ENCODE peak calls at places on chromosomes 1 and 21, in six cellular contexts. A is neuronal stem cell, I is H9, T is IMR-90, W is mesenchymal stem cell, D is mesendoderm. M is an unnamed sample.

GRCh38 chr1:232142403-232143314 is 487.3 kb downstream of the SIPA1L2 start:
- DNase-seq in A (no peak), T (peak), D (no peak), W (peak), I (no peak), M (no peak)

GRCh38 chr1:32249831-32250525 is 1.1 kb upstream of the LCK start:
- DNase-seq in D (no peak), T (peak), W (no peak), I (no peak), A (no peak), M (no peak)

GRCh38 chr1:86419277-86419903 is 4.6 kb upstream of the CLCA2 start:
- DNase-seq in W (peak), D (peak), A (no peak), I (no peak), T (no peak), M (no peak)

GRCh38 chr21:35933466-35933865 is 126.9 kb downstream of the SETD4 start:
- DNase-seq in T (peak), A (no peak), W (peak), D (peak), I (no peak), M (no peak)

GRCh38 chr1:187032316-187032981 is 203.7 kb downstream of the PLA2G4A start:
- DNase-seq in I (no peak), A (no peak), T (no peak), W (no peak), D (peak), M (no peak)

GRCh38 chr1:218665216-218665615 is 320.1 kb downstream of the TGFB2 start:
- DNase-seq in W (peak), T (peak), I (no peak), A (no peak), D (no peak), M (no peak)

GRCh38 chr1:67724928-67725560 is 40.0 kb downstream of the GADD45A start:
- DNase-seq in I (no peak), W (peak), T (peak), A (no peak), D (no peak), M (no peak)

GRCh38 chr1:21592086-21592865 is 76.9 kb downstream of the RAP1GAP start:
- DNase-seq in D (no peak), T (no peak), I (no peak), A (no peak), W (no peak), M (no peak)

GRCh38 chr1:59298178-59298583 is 1.3 kb downstream of the FGGY start:
- DNase-seq in D (no peak), W (no peak), I (no peak), A (no peak), T (no peak), M (no peak)

GRCh38 chr1:117860906-117861610 is 68.4 kb downstream of the GDAP2 start:
- DNase-seq in D (no peak), A (no peak), W (peak), I (no peak), T (peak), M (no peak)

GRCh38 chr1:101219919-101220695 is 16.7 kb upstream of the S1PR1 start:
- DNase-seq in W (no peak), I (no peak), A (no peak), T (no peak), D (no peak), M (no peak)

GRCh38 chr1:214588963-214589597 is 13.9 kb upstream of the CENPF start:
- DNase-seq in D (no peak), W (no peak), I (no peak), A (no peak), T (peak), M (no peak)

GRCh38 chr1:58575831-58576726 is 973 bp downstream of the TACSTD2 start:
- DNase-seq in I (no peak), A (no peak), T (no peak), D (no peak), W (no peak), M (no peak)

GRCh38 chr1:94270801-94271203 is 33.4 kb upstream of the ARHGAP29 start:
- DNase-seq in A (no peak), I (no peak), T (peak), W (peak), D (no peak), M (no peak)

DNA sequence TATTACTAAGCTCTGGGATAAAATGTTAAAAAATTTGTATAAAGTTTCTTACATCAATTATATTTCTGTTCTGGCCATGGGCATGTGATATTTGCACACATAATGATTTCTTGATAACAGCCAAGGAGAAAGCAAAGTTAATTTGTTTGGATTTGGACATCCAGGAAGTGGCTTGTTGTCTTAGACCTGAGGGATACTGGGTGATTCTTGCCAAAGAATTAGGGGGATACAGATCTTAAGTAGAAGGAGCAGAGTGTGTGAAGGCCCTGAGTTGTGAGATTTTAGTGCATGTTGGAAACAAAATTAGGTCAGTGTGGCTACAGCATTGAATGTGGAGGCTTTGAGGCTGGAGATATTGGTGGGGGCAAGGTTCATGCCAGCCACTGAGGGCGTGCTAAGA is 65.6 kb downstream of the NCAM2 start:
- DNase-seq in D (no peak), I (no peak), W (no peak), T (no peak), A (no peak), M (no peak)
- H2BK5ac ChIP-seq in D (no peak), I (no peak), W (no peak), T (no peak), A (no peak), M (no peak)

GRCh38 chr1:42684139-42684538 is 1.9 kb downstream of the YBX1 start:
- DNase-seq in I (no peak), D (peak), A (no peak), T (peak), W (peak), M (no peak)
- H3K9ac ChIP-seq in I (peak), D (peak), A (peak), T (no peak), W (peak), M (peak)

GRCh38 chr1:84573967-84574842 is at the start of gene CTBS:
- DNase-seq in A (peak), D (peak), I (peak), W (peak), T (peak), M (peak)
- H2BK5ac ChIP-seq in A (peak), D (peak), I (no peak), W (peak), T (peak), M (peak)

GRCh38 chr1:170414989-170415733 is 116.8 kb upstream of the GORAB start:
- DNase-seq in A (no peak), W (no peak), D (no peak), I (no peak), T (peak), M (no peak)
- H3K9ac ChIP-seq in A (no peak), W (peak), D (no peak), I (no peak), T (no peak), M (no peak)

GRCh38 chr1:245153645-245154428 is 948 bp upstream of the KIF26B start:
- DNase-seq in D (peak), W (peak), A (peak), T (no peak), I (peak), M (no peak)

GRCh38 chr1:245153081-245153644 is 1.6 kb upstream of the KIF26B start:
- DNase-seq in I (peak), W (peak), D (peak), T (peak), A (peak), M (peak)

GRCh38 chr1:245156041-245156735 is 1.4 kb downstream of the KIF26B start:
- DNase-seq in A (peak), T (peak), I (peak), D (peak), W (peak), M (peak)

GRCh38 chr1:245155186-245156040 is 628 bp downstream of the KIF26B start:
- DNase-seq in I (peak), A (peak), D (peak), T (peak), W (peak), M (peak)

DNA sequence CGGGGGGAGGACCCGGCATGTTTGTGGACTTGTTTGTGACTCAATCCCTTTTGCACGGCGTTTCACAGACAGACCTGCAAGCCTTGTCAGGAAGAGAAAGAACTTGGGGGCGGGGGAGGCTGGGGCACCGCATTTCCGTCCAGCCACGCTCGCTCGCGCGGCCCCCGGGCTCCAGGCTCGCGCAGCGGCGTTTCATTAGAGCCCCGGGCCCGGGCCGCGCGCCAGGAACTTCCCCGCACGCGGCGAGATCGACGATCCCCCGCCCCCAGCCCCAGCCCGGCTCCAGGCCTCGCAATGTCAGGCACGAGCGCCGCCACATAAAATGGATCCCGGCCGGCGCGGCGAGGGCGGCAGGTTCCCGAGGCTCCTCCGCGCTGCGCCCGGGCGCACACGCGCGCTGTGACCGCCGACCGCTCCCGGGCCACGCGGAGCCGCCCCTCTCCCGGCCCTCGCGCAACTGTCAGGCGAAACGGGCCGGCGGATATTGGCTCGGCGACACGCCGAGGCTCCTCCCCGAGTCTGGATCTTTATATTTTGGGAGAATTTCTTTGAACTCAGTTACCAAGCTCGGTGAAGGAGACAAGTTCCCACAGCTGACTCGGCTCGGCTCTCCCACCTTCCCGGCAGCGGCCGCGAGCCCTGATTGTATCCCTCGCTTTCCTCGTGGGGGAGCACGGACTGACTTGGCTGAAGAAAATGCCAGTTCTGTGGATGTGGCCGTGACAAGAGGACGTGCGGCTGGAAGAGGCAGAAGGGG is at the start of gene KIF26B:
- DNase-seq in I (peak), W (peak), D (peak), A (peak), T (peak), M (peak)
- H2BK5ac ChIP-seq in I (no peak), W (peak), D (no peak), A (no peak), T (no peak), M (no peak)